ENCODE peak calls at places on chromosomes 6 and 20, in eight cellular contexts. H, G, J, A, B, E, W and C are unnamed samples.
A peak's percentile ranks its signal among the peaks of the same experiment; 100 is the strongest.

GRCh38 chr6:3458706-3459421 is 2.0 kb upstream of the SLC22A23 start:
- DNase-seq in H (no peak), G (no peak), J (no peak), A (no peak), B (no peak), E (no peak), W (no peak), C (no peak)

GRCh38 chr6:165266236-165267025 is 43.0 kb downstream of the C6orf118 start:
- DNase-seq in H (no peak), G (no peak), J (no peak), A (no peak), B (no peak), E (no peak), W (no peak), C (no peak)

GRCh38 chr6:135244805-135245204 is 63.7 kb downstream of the MYB start:
- DNase-seq in H (no peak), G (no peak), J (no peak), A (no peak), B (no peak), E (no peak), W (no peak), C (no peak)

GRCh38 chr20:41387433-41387832 is 20.8 kb upstream of the EMILIN3 start:
- DNase-seq in H (no peak), G (no peak), J (no peak), A (no peak), B (no peak), E (no peak), W (no peak), C (no peak)

GRCh38 chr6:3913958-3914337 is 64.8 kb downstream of the FAM50B start:
- DNase-seq in H (peak; percentile 27), G (no peak), J (peak; percentile 66), A (peak; percentile 57), B (no peak), E (no peak), W (no peak), C (no peak)

GRCh38 chr20:17044920-17045319 is 181.9 kb upstream of the PCSK2 start:
- DNase-seq in H (no peak), G (no peak), J (no peak), A (no peak), B (no peak), E (no peak), W (no peak), C (no peak)

GRCh38 chr20:56934888-56935287 is 305.8 kb downstream of the TFAP2C start:
- DNase-seq in H (no peak), G (no peak), J (no peak), A (no peak), B (no peak), E (no peak), W (no peak), C (no peak)

GRCh38 chr20:58655328-58656094 is 4.4 kb downstream of the STX16 start:
- DNase-seq in H (no peak), G (no peak), J (no peak), A (no peak), B (no peak), E (no peak), W (no peak), C (no peak)

GRCh38 chr6:125953502-125953875 is 3.1 kb upstream of the HINT3 start:
- DNase-seq in H (no peak), G (peak; percentile 62), J (peak; percentile 61), A (no peak), B (no peak), E (no peak), W (no peak), C (no peak)

GRCh38 chr20:35563834-35564233 is 22.0 kb downstream of the ERGIC3 start:
- DNase-seq in H (no peak), G (no peak), J (no peak), A (no peak), B (no peak), E (no peak), W (no peak), C (no peak)

GRCh38 chr6:129852257-129852858 is 8.8 kb downstream of the TMEM244 start:
- DNase-seq in H (no peak), G (no peak), J (no peak), A (no peak), B (no peak), E (no peak), W (no peak), C (no peak)

GRCh38 chr6:155528982-155529453 is 73.4 kb upstream of the NOX3 start:
- DNase-seq in H (no peak), G (no peak), J (peak; percentile 67), A (peak; percentile 93), B (no peak), E (peak; percentile 61), W (peak; percentile 89), C (peak; percentile 48)

GRCh38 chr6:134676307-134677281 is 273.3 kb downstream of the ALDH8A1 start:
- DNase-seq in H (no peak), G (no peak), J (no peak), A (peak; percentile 63), B (no peak), E (peak; percentile 4), W (peak; percentile 95), C (peak; percentile 98)

GRCh38 chr6:11366934-11367637 is 134.6 kb upstream of the NEDD9 start:
- DNase-seq in H (no peak), G (no peak), J (peak; percentile 19), A (no peak), B (no peak), E (no peak), W (peak; percentile 45), C (no peak)

GRCh38 chr6:41572613-41573012 is 26.4 kb downstream of the FOXP4 start:
- DNase-seq in H (no peak), G (no peak), J (no peak), A (no peak), B (no peak), E (no peak), W (no peak), C (no peak)

GRCh38 chr20:23433628-23434027 is 5.9 kb upstream of the CSTL1 start:
- DNase-seq in H (no peak), G (no peak), J (no peak), A (no peak), B (no peak), E (no peak), W (no peak), C (no peak)

GRCh38 chr6:135995160-135995898 is 143.8 kb downstream of the PDE7B start:
- DNase-seq in H (no peak), G (no peak), J (peak; percentile 62), A (peak; percentile 89), B (no peak), E (peak; percentile 29), W (peak; percentile 89), C (no peak)

DNA sequence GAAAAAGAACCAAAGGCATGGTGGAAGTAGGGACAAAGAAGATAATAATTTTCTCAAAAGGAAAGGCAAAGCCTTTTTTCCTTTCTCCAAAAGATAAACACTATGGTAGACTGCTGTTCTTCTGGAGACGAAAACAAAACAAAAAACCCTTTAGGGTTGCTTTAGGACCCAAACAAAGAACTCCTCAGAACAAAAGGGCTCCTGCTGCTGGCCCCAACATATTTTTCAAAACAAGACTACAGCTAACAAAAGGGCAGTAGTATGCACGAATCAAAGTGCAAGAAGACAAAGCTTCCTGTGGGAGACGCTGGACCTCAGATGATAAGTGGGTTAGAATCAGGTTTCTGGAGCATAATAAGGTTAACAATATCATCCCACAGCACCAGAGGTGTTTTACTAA is 15.8 kb downstream of the NCOA5 start:
- DNase-seq in H (no peak), G (no peak), J (no peak), A (no peak), B (no peak), E (no peak), W (no peak), C (no peak)
- H3K4me3 ChIP-seq in H (no peak overlapping the region), G (no peak overlapping the region), J (no peak overlapping the region), A (no peak overlapping the region), B (no peak overlapping the region), E (no peak overlapping the region), W (no peak overlapping the region), C (no peak overlapping the region)

DNA sequence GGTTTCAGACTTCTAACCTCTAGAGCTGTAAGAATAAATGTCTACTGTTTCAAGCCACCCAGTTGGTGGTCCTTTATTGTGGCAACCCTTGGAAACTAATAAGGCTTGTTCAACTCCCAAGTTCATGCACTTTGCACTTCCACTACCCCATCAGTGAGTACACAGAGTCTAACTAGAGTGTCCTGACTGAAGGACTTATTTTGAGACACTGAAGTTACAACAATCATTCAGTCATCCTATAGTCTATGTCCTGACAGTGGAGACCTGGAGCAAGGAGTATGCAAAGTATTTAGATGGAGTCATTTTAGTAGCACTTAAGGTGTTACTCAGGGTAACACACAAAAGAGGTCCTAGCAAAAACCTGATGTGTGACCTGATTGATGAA is 62.6 kb downstream of the VGLL2 start:
- DNase-seq in H (no peak), G (no peak), J (no peak), A (no peak), B (no peak), E (no peak), W (no peak), C (no peak)
- TF ChIP-seq CTCF in H (no peak), G (no peak), J (no peak), A (no peak), B (no peak), E (no peak), W (no peak), C (no peak)

GRCh38 chr6:99614430-99615161 is 8.0 kb downstream of the PRDM13 start:
- DNase-seq in H (no peak), G (no peak), J (no peak), A (no peak), B (no peak), E (no peak), W (no peak), C (no peak)

GRCh38 chr6:99613705-99614429 is 7.2 kb downstream of the PRDM13 start:
- DNase-seq in H (no peak), G (no peak), J (no peak), A (no peak), B (no peak), E (no peak), W (no peak), C (no peak)

GRCh38 chr6:99617131-99617530 is 10.5 kb downstream of the PRDM13 start:
- DNase-seq in H (no peak), G (no peak), J (no peak), A (no peak), B (no peak), E (no peak), W (no peak), C (no peak)

GRCh38 chr6:99619409-99619762 is 12.8 kb downstream of the PRDM13 start:
- DNase-seq in H (no peak), G (no peak), J (no peak), A (no peak), B (no peak), E (no peak), W (no peak), C (no peak)

GRCh38 chr6:99618649-99619408 is 12.2 kb downstream of the PRDM13 start:
- DNase-seq in H (no peak), G (no peak), J (no peak), A (no peak), B (no peak), E (no peak), W (no peak), C (no peak)
- H3K4me3 ChIP-seq in H (no peak overlapping the region), G (no peak overlapping the region), J (no peak overlapping the region), A (no peak overlapping the region), B (no peak overlapping the region), E (no peak overlapping the region), W (no peak overlapping the region), C (no peak overlapping the region)

DNA sequence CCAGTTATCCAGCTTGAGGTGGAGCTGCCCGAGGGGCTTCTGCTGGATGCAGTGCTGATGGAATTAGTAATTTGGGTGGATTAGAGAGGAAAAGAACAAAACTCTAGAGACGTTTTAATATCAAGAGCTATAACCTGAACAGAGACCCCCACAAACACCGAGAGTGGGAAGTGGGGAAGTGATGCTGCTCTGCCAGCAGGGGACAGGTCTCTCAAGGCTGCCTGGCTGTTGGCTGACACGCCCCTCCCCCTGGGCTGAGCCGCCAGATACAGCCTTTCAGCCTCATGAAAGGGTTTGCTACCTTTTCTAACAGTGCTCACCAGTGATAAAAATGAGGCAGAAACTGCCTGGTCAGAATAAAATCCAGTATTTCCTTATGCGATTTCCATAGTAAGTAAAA is 9.6 kb downstream of the LEMD2 start:
- DNase-seq in H (no peak), G (no peak), J (no peak), A (no peak), B (no peak), E (no peak), W (no peak), C (no peak)
- TF ChIP-seq CTCF in H (no peak), G (no peak), J (no peak), A (peak; percentile 5), B (no peak), E (peak; percentile 13), W (peak; percentile 23), C (peak; percentile 6)